ENCODE peak calls at places on chromosomes 12 and 14, in four cellular contexts. P is left ventricle myocardium inferior; R is CD8-positive, alpha-beta T cell; X is suprapubic skin. C is an unnamed sample. For H3K27me3, the result is how much of the 10 kb centered on the place peaks cover.

GRCh38 chr12:25422241-25422640 is 130.8 kb downstream of the LMNTD1 start:
- DNase-seq in X (no peak), P (no peak), R (no peak), C (no peak)

GRCh38 chr14:102461490-102462317 is 47.9 kb downstream of the ANKRD9 start:
- DNase-seq in X (no peak), P (no peak), R (no peak), C (no peak)

GRCh38 chr12:88251798-88252197 is 109.7 kb downstream of the TMTC3 start:
- DNase-seq in P (no peak), X (no peak), R (no peak), C (no peak)

GRCh38 chr12:124742111-124742510 is 121.6 kb downstream of the SCARB1 start:
- DNase-seq in P (no peak), X (no peak), R (no peak), C (no peak)

GRCh38 chr12:89016970-89017778 is 335.1 kb downstream of the DUSP6 start:
- DNase-seq in R (no peak), X (peak), P (peak), C (peak)

GRCh38 chr14:57085801-57086200 is 182.9 kb downstream of the EXOC5 start:
- DNase-seq in P (no peak), X (no peak), R (peak), C (no peak)

GRCh38 chr12:46886541-46887041 is 60.8 kb upstream of the SLC38A4 start:
- DNase-seq in X (no peak), P (no peak), R (no peak), C (peak)

GRCh38 chr12:57135939-57136338 is 7.7 kb downstream of the LRP1 start:
- DNase-seq in R (no peak), X (no peak), P (peak), C (no peak)

GRCh38 chr14:101200650-101201516 is 297.4 kb upstream of the RTL1 start:
- DNase-seq in X (no peak), R (no peak), P (no peak), C (no peak)

GRCh38 chr12:4975574-4975973 is 65.9 kb downstream of the KCNA1 start:
- DNase-seq in X (no peak), R (no peak), P (no peak), C (no peak)

GRCh38 chr14:51219473-51220448 is 20.3 kb upstream of the TMX1 start:
- DNase-seq in X (no peak), R (no peak), P (no peak), C (peak)

GRCh38 chr12:110316861-110317260 is 35.8 kb downstream of the ATP2A2 start:
- DNase-seq in R (no peak), P (no peak), X (no peak), C (peak)

GRCh38 chr14:51138353-51139103 is 43.6 kb upstream of the TRIM9 start:
- DNase-seq in R (no peak), X (no peak), P (no peak), C (no peak)

GRCh38 chr12:45231515-45232145 is 15.7 kb downstream of the ANO6 start:
- DNase-seq in R (no peak), P (no peak), X (no peak), C (peak)

GRCh38 chr12:95909871-95910270 is 32.5 kb downstream of the CCDC38 start:
- DNase-seq in P (no peak), X (no peak), R (no peak), C (no peak)

GRCh38 chr12:31363416-31363809 is 37.5 kb upstream of the SINHCAF start:
- DNase-seq in P (no peak), X (no peak), R (no peak), C (no peak)

GRCh38 chr12:5185435-5186069 is 141.9 kb downstream of the KCNA5 start:
- DNase-seq in R (no peak), P (no peak), X (no peak), C (no peak)

GRCh38 chr12:29149691-29150382 is 759 bp downstream of the FAR2 start:
- DNase-seq in R (no peak), P (no peak), X (no peak), C (no peak)

GRCh38 chr14:67728258-67728657 is 26.6 kb downstream of the RDH12 start:
- DNase-seq in P (no peak), X (no peak), R (no peak), C (no peak)

GRCh38 chr12:124162151-124163110 is 132.5 kb upstream of the RFLNA start:
- DNase-seq in R (no peak), P (no peak), X (no peak), C (no peak)

GRCh38 chr12:110537605-110538409 is 35.7 kb downstream of the RAD9B start:
- DNase-seq in X (no peak), R (no peak), P (peak), C (peak)

GRCh38 chr12:75979181-75979580 is 52.4 kb downstream of the PHLDA1 start:
- DNase-seq in P (no peak), R (no peak), X (no peak), C (peak)

GRCh38 chr12:67067453-67068203 is 201.5 kb upstream of the CAND1 start:
- DNase-seq in R (no peak), X (no peak), P (no peak), C (no peak)

GRCh38 chr12:57124259-57124877 is 3.9 kb upstream of the LRP1 start:
- DNase-seq in R (peak), X (no peak), P (peak), C (peak)

GRCh38 chr12:69401940-69402339 is 42.4 kb downstream of the YEATS4 start:
- DNase-seq in P (no peak), X (no peak), R (no peak), C (no peak)

GRCh38 chr12:76041406-76041805 is 9.8 kb upstream of the PHLDA1 start:
- DNase-seq in P (no peak), X (no peak), R (no peak), C (no peak)

GRCh38 chr14:72615511-72616121 is 278.3 kb downstream of the DPF3 start:
- DNase-seq in P (no peak), R (no peak), X (peak), C (no peak)

GRCh38 chr14:104477804-104478375 is 101.7 kb upstream of the C14orf180 start:
- DNase-seq in P (no peak), R (no peak), X (peak), C (no peak)

GRCh38 chr12:78087363-78087675 is 256.6 kb downstream of the NAV3 start:
- DNase-seq in P (no peak), X (no peak), R (no peak), C (no peak)

GRCh38 chr12:95882080-95882479 is 23.3 kb downstream of the SNRPF start:
- DNase-seq in R (no peak), P (no peak), X (no peak), C (peak)

GRCh38 chr14:51479584-51480305 is 172.0 kb upstream of the FRMD6 start:
- DNase-seq in R (no peak), X (no peak), P (peak), C (no peak)

DNA sequence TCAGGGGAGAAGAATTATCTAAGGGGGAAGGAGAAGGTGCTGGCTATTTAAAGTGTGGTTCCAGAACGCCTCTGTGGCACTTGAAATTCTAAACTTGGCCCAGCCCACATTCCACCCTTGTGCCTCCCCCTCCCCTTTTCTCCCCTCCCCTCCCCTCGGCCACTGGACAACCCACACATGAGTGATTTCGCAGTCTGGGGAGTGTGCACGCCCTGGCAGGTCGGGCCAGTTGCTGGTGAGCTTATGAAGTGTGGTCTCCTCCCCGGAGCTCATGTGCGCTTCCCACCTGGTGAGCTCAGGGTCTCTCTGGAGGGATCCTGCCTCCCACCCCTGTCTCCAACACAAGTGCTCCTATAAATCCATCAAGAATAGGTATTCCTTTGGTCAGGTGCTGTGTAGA is at the start of gene SLC6A13:
- DNase-seq in X (no peak), P (no peak), R (no peak), C (no peak)
- H3K27me3 ChIP-seq in X (half or more), P (under half), R (under half), C (under half)

GRCh38 chr14:49997991-49998390 is 105.1 kb downstream of the ARF6 start:
- DNase-seq in R (no peak), P (no peak), X (no peak), C (no peak)
- H3K27ac ChIP-seq in R (no peak), P (peak), X (peak), C (no peak)

DNA sequence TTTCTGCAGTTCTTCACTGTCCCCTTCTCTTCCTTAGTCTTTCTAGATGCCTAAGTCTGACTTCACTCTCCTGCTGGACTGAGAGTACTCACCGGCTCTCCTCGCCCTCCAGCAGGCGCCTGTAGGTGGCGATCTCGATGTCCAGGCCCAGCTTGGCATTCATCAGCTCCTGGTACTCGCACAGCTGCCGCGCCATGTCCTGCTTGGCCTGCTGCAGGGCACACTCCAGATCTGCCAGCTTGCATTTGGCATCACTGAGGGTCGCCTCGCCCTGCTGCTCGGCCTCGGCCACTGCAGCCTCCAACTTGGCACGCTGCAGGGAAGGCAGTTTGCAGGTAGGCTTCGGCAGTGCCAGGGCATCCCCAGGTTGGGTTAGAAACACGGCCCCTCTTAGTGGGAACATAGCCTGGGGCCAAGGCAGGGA is 5.2 kb downstream of the KRT84 start:
- DNase-seq in X (no peak), P (no peak), R (no peak), C (peak)
- TF ChIP-seq CTCF in X (no peak), P (peak), R (no peak), C (peak)

DNA sequence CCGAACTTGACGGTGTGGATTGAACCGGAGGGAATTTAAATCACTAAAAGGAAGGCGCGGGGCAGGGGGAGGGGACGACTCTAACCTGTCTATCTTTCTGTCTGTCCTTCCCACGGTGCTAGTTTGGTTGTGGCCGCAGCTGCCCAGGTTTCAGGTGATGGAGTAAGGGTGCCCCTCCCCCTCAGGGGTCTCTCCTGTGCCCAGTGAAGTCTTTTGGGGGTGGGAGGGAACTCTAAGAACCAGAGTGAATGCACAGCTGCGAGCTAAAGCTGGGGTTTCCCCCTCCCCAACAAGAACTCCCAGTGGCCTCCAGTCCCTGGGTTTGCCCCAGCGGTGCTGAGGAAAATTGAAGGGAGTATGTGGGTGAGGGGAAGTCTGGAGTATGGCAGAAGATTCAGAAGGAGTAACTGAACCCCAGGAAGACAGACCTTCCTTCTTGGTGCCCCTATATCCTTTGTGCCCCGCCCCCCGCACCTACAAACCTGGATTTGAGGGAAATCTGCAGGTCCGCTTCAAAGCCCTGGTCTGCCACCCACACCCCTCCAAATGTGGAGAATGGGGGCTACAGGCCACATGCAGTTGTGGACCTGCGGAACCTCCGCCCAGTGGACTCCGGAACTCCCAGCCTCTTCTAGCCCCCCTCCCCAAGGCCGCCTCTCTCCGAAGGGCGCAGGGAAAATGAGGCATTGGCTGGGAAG is 3.6 kb upstream of the HOXC9 start:
- DNase-seq in X (no peak), R (no peak), P (no peak), C (no peak)
- H3K27me3 ChIP-seq in X (under half), R (half or more), P (half or more), C (half or more)

DNA sequence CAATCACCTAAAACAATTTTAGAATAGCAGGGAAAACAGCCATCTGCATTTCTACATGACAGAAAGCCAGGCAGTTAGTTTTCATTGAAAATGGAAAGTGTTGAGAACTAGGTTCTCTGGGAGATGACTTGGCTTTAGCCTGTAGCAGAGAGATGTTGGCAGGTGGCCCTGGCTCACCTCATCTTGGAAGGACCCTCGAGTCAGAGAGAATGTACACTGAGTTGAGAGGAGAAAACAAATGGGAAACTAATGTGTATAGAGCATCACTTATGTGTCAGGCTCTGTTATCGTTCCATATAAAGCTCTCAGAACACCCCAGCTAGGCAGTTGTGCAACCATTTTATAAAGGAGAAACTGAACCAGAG is 51.9 kb downstream of the SUSD6 start:
- DNase-seq in P (no peak), X (no peak), R (no peak), C (no peak)
- H3K27ac ChIP-seq in P (peak), X (peak), R (no peak), C (no peak)

GRCh38 chr12:27243804-27244679 is at the start of gene STK38L:
- DNase-seq in R (peak), P (peak), X (peak), C (peak)
- TF ChIP-seq CTCF in R (no peak), P (peak), X (no peak), C (peak)

C was measured in brain microvascular endothelial cell.